ENCODE peak calls at places on chromosomes 11 and 22, in five cellular contexts. One of them, this sample, is unnamed.

GRCh38 chr11:59669611-59670009 is 773 bp upstream of the PATL1 start:
- DNase-seq in activated CD4-positive, alpha-beta T cell treated with anti-CD3 and anti-CD28 coated beads, Interleukin-2, amount 10 ng/mL, durations not matched to agents 7 days and 5 days: no peak
- DNase-seq in iris pigment epithelial cell: peak
- DNase-seq in HuH-7.5: no peak
- DNase-seq in stimulated activated CD4-positive, alpha-beta T cell treated with anti-CD3 and anti-CD28 coated beads, Interleukin-4, amount 100 ng/mL, for 24 hours: no peak
- DNase-seq in this sample: peak

GRCh38 chr11:114762437-114762836 is 84.1 kb downstream of the NXPE2 start:
- DNase-seq in HuH-7.5: peak
- DNase-seq in iris pigment epithelial cell: peak
- DNase-seq in stimulated activated CD4-positive, alpha-beta T cell treated with anti-CD3 and anti-CD28 coated beads, Interleukin-4, amount 100 ng/mL, for 24 hours: peak
- DNase-seq in activated CD4-positive, alpha-beta T cell treated with anti-CD3 and anti-CD28 coated beads, Interleukin-2, amount 10 ng/mL, durations not matched to agents 7 days and 5 days: no peak
- DNase-seq in this sample: peak

GRCh38 chr11:31102316-31102715 is 267.2 kb downstream of the DCDC1 start:
- DNase-seq in activated CD4-positive, alpha-beta T cell treated with anti-CD3 and anti-CD28 coated beads, Interleukin-2, amount 10 ng/mL, durations not matched to agents 7 days and 5 days: no peak
- DNase-seq in HuH-7.5: peak
- DNase-seq in stimulated activated CD4-positive, alpha-beta T cell treated with anti-CD3 and anti-CD28 coated beads, Interleukin-4, amount 100 ng/mL, for 24 hours: no peak
- DNase-seq in iris pigment epithelial cell: no peak
- DNase-seq in this sample: no peak

GRCh38 chr11:104531075-104531474 is 367.1 kb upstream of the PDGFD start:
- DNase-seq in iris pigment epithelial cell: peak
- DNase-seq in stimulated activated CD4-positive, alpha-beta T cell treated with anti-CD3 and anti-CD28 coated beads, Interleukin-4, amount 100 ng/mL, for 24 hours: peak
- DNase-seq in HuH-7.5: no peak
- DNase-seq in activated CD4-positive, alpha-beta T cell treated with anti-CD3 and anti-CD28 coated beads, Interleukin-2, amount 10 ng/mL, durations not matched to agents 7 days and 5 days: peak
- DNase-seq in this sample: peak

GRCh38 chr22:49352361-49353169 is 475.1 kb downstream of the BRD1 start:
- DNase-seq in HuH-7.5: no peak
- DNase-seq in activated CD4-positive, alpha-beta T cell treated with anti-CD3 and anti-CD28 coated beads, Interleukin-2, amount 10 ng/mL, durations not matched to agents 7 days and 5 days: no peak
- DNase-seq in stimulated activated CD4-positive, alpha-beta T cell treated with anti-CD3 and anti-CD28 coated beads, Interleukin-4, amount 100 ng/mL, for 24 hours: no peak
- DNase-seq in iris pigment epithelial cell: no peak
- DNase-seq in this sample: no peak

GRCh38 chr22:32020117-32020516 is 22.9 kb upstream of the SLC5A1 start:
- DNase-seq in activated CD4-positive, alpha-beta T cell treated with anti-CD3 and anti-CD28 coated beads, Interleukin-2, amount 10 ng/mL, durations not matched to agents 7 days and 5 days: no peak
- DNase-seq in iris pigment epithelial cell: peak
- DNase-seq in stimulated activated CD4-positive, alpha-beta T cell treated with anti-CD3 and anti-CD28 coated beads, Interleukin-4, amount 100 ng/mL, for 24 hours: no peak
- DNase-seq in HuH-7.5: no peak
- DNase-seq in this sample: peak

GRCh38 chr11:107706531-107706930 is 5.3 kb downstream of the SLN start:
- DNase-seq in HuH-7.5: no peak
- DNase-seq in iris pigment epithelial cell: peak
- DNase-seq in activated CD4-positive, alpha-beta T cell treated with anti-CD3 and anti-CD28 coated beads, Interleukin-2, amount 10 ng/mL, durations not matched to agents 7 days and 5 days: no peak
- DNase-seq in stimulated activated CD4-positive, alpha-beta T cell treated with anti-CD3 and anti-CD28 coated beads, Interleukin-4, amount 100 ng/mL, for 24 hours: no peak
- DNase-seq in this sample: no peak

GRCh38 chr22:35726398-35726797 is 8.7 kb downstream of the APOL5 start:
- DNase-seq in iris pigment epithelial cell: no peak
- DNase-seq in activated CD4-positive, alpha-beta T cell treated with anti-CD3 and anti-CD28 coated beads, Interleukin-2, amount 10 ng/mL, durations not matched to agents 7 days and 5 days: no peak
- DNase-seq in HuH-7.5: no peak
- DNase-seq in stimulated activated CD4-positive, alpha-beta T cell treated with anti-CD3 and anti-CD28 coated beads, Interleukin-4, amount 100 ng/mL, for 24 hours: no peak
- DNase-seq in this sample: no peak

GRCh38 chr11:63534895-63535461 is 1.6 kb upstream of the PLAAT4 start:
- DNase-seq in activated CD4-positive, alpha-beta T cell treated with anti-CD3 and anti-CD28 coated beads, Interleukin-2, amount 10 ng/mL, durations not matched to agents 7 days and 5 days: peak
- DNase-seq in stimulated activated CD4-positive, alpha-beta T cell treated with anti-CD3 and anti-CD28 coated beads, Interleukin-4, amount 100 ng/mL, for 24 hours: no peak
- DNase-seq in HuH-7.5: no peak
- DNase-seq in iris pigment epithelial cell: no peak
- DNase-seq in this sample: no peak

This sample was measured in foreskin melanocyte.